ENCODE peak calls at places on chromosomes 7 and 10, in six cellular contexts. K is activated CD4-positive, alpha-beta T cell treated with anti-CD3 and anti-CD28 coated beads, Interleukin-2, amount 10 ng/mL, durations not matched to agents 7 days and 5 days; L is lung; N is SW480; W is activated CD8-positive, alpha-beta T cell treated with anti-CD3 and anti-CD28 coated beads, Interleukin-2, amount 10 ng/mL, durations not matched to agents 7 days and 5 days; O is GM12892. R is an unnamed sample.

GRCh38 chr7:68185641-68186040 is 1189.0 kb downstream of the TYW1 start:
- DNase-seq in K (no peak), W (no peak), L (no peak), N (no peak), O (no peak), R (no peak)

GRCh38 chr10:73991846-73992245 is 6.1 kb upstream of the VCL start:
- DNase-seq in O (peak; percentile 48), W (peak; percentile 96), N (peak; percentile 90), L (peak; percentile 51), K (peak; percentile 94), R (no peak)

GRCh38 chr10:7523656-7524055 is 112.8 kb upstream of the SFMBT2 start:
- DNase-seq in K (no peak), L (no peak), W (no peak), N (no peak), O (no peak), R (no peak)

GRCh38 chr7:131322046-131322445 is 5.6 kb upstream of the MKLN1 start:
- DNase-seq in O (no peak), W (no peak), L (no peak), K (no peak), N (no peak), R (no peak)

GRCh38 chr10:120948889-120949382 is 97.8 kb downstream of the WDR11 start:
- DNase-seq in N (peak; percentile 40), W (peak; percentile 68), O (peak; percentile 74), K (peak; percentile 50), L (no peak), R (peak; percentile 92)

GRCh38 chr10:99538287-99538917 is 5.7 kb downstream of the NKX2-3 start:
- DNase-seq in O (no peak), L (no peak), K (no peak), N (no peak), W (no peak), R (no peak)

GRCh38 chr7:148110097-148110868 is 480.3 kb upstream of the C7orf33 start:
- DNase-seq in L (no peak), W (no peak), O (no peak), K (no peak), N (peak; percentile 18), R (no peak)

GRCh38 chr10:43939389-43939938 is 290.8 kb upstream of the ZNF32 start:
- DNase-seq in N (no peak), O (no peak), K (no peak), W (peak; percentile 12), L (peak; percentile 19), R (no peak)

GRCh38 chr7:68629-69028 is 123.7 kb upstream of the FAM20C start:
- DNase-seq in W (no peak), N (no peak), L (no peak), O (no peak), K (no peak), R (peak; percentile 26)

GRCh38 chr10:27388761-27389399 is 115.2 kb upstream of the RAB18 start:
- DNase-seq in K (no peak), L (no peak), N (no peak), O (no peak), W (no peak), R (no peak)

GRCh38 chr7:94620703-94621118 is 35.2 kb downstream of the SGCE start:
- DNase-seq in K (peak; percentile 19), L (peak; percentile 56), N (peak; percentile 98), W (peak; percentile 41), O (peak; percentile 2), R (peak; percentile 94)

GRCh38 chr10:78309536-78310237 is 276.0 kb downstream of the RPS24 start:
- DNase-seq in W (no peak), N (no peak), L (no peak), O (no peak), K (no peak), R (no peak)

GRCh38 chr10:37379991-37380390 is 254.6 kb downstream of the ANKRD30A start:
- DNase-seq in O (no peak), W (no peak), N (no peak), L (no peak), K (no peak), R (no peak)

GRCh38 chr7:127905491-127906330 is 125.5 kb downstream of the LRRC4 start:
- DNase-seq in N (no peak), O (no peak), W (peak; percentile 55), L (no peak), K (peak; percentile 49), R (no peak)

GRCh38 chr10:20085115-20085514 is 268.9 kb downstream of the PLXDC2 start:
- DNase-seq in O (no peak), N (no peak), W (no peak), K (no peak), L (no peak), R (no peak)

GRCh38 chr7:157657741-157658740 is 321.2 kb downstream of the DNAJB6 start:
- DNase-seq in O (no peak), K (no peak), L (no peak), W (no peak), N (no peak), R (no peak)

R was measured in astrocyte of the hippocampus.